ENCODE peak calls at places on chromosomes 4 and X, in seven cellular contexts. Y, R, Z, X, U, J and K are unnamed samples.

GRCh38 chrX:71928856-71929255 is 18.2 kb downstream of the NHSL2 start:
- DNase-seq in Y (no peak), R (no peak), Z (no peak), X (no peak), U (no peak), J (no peak), K (no peak)

GRCh38 chrX:15292861-15293260 is 22.6 kb downstream of the ASB11 start:
- DNase-seq in Y (no peak), R (no peak), Z (no peak), X (no peak), U (no peak), J (no peak), K (no peak)

GRCh38 chr4:185774815-185775684 is 36.9 kb downstream of the SORBS2 start:
- DNase-seq in Y (no peak), R (no peak), Z (no peak), X (no peak), U (no peak), J (no peak), K (no peak)

GRCh38 chrX:22950278-22951266 is 49.2 kb upstream of the DDX53 start:
- DNase-seq in Y (no peak), R (no peak), Z (no peak), X (no peak), U (no peak), J (no peak), K (no peak)

GRCh38 chr4:87017580-87018061 is 82.8 kb downstream of the AFF1 start:
- DNase-seq in Y (peak), R (no peak), Z (no peak), X (no peak), U (no peak), J (no peak), K (no peak)

GRCh38 chrX:10265775-10266174 is 109.0 kb downstream of the CLCN4 start:
- DNase-seq in Y (no peak), R (no peak), Z (no peak), X (no peak), U (no peak), J (no peak), K (no peak)

GRCh38 chr4:121484633-121485032 is 103.8 kb upstream of the QRFPR start:
- DNase-seq in Y (peak), R (peak), Z (peak), X (no peak), U (peak), J (no peak), K (peak)

GRCh38 chr4:1656986-1657385 is 27.1 kb downstream of the FAM53A start:
- DNase-seq in Y (no peak), R (no peak), Z (no peak), X (no peak), U (no peak), J (no peak), K (no peak)

GRCh38 chr4:5874811-5875465 is 17.9 kb downstream of the CRMP1 start:
- DNase-seq in Y (no peak), R (no peak), Z (no peak), X (no peak), U (no peak), J (no peak), K (no peak)

GRCh38 chrX:35380808-35381700 is 417.1 kb upstream of the MAGEB16 start:
- DNase-seq in Y (no peak), R (peak), Z (peak), X (no peak), U (no peak), J (peak), K (peak)

GRCh38 chrX:35382966-35383365 is 415.2 kb upstream of the MAGEB16 start:
- DNase-seq in Y (no peak), R (no peak), Z (no peak), X (no peak), U (no peak), J (no peak), K (no peak)
- TF ChIP-seq JUND in Y (no peak), R (no peak), Z (no peak), X (no peak), U (no peak), J (no peak), K (no peak)

GRCh38 chrX:52574416-52575275 is 57.8 kb upstream of the XAGE1B start:
- DNase-seq in Y (peak), R (peak), Z (peak), X (peak), U (peak), J (peak), K (peak)
- TF ChIP-seq JUND in Y (no peak), R (no peak), Z (no peak), X (no peak), U (no peak), J (no peak), K (no peak)

GRCh38 chrX:68718443-68718820 is 71.0 kb downstream of the STARD8 start:
- DNase-seq in Y (no peak), R (no peak), Z (no peak), X (no peak), U (no peak), J (no peak), K (no peak)

GRCh38 chrX:68719181-68719903 is 71.9 kb downstream of the STARD8 start:
- DNase-seq in Y (no peak), R (no peak), Z (no peak), X (no peak), U (no peak), J (no peak), K (no peak)

GRCh38 chrX:68719904-68720614 is 72.6 kb downstream of the STARD8 start:
- DNase-seq in Y (no peak), R (no peak), Z (peak), X (no peak), U (no peak), J (no peak), K (no peak)

GRCh38 chrX:68717196-68717595 is 69.7 kb downstream of the STARD8 start:
- DNase-seq in Y (no peak), R (no peak), Z (no peak), X (no peak), U (no peak), J (no peak), K (no peak)

GRCh38 chrX:68717663-68718442 is 70.4 kb downstream of the STARD8 start:
- DNase-seq in Y (no peak), R (no peak), Z (no peak), X (no peak), U (no peak), J (no peak), K (no peak)
- TF ChIP-seq JUND in Y (no peak), R (no peak), Z (no peak), X (no peak), U (no peak), J (no peak), K (no peak)

DNA sequence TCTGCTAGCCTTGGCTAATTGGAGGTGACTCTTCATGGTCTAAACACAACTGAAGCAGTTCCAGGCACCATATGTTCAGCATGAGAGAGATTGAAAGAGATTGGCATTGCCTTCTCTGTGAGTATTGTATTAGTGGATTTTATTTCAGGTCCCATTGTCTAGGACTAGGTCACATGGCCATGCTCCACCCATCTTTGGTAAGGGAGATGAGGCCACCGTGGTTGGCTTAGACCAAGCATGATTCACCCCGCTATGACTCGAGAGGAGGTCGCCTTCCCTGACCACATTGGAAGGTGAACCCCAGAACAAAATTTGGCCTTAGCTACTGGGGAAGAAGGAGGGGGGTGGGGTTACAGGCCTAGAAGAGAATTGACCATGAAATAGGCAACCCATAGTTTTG is 109.9 kb upstream of the BCOR start:
- DNase-seq in Y (peak), R (no peak), Z (no peak), X (no peak), U (no peak), J (no peak), K (no peak)
- TF ChIP-seq JUND in Y (no peak), R (no peak), Z (no peak), X (no peak), U (no peak), J (no peak), K (no peak)

DNA sequence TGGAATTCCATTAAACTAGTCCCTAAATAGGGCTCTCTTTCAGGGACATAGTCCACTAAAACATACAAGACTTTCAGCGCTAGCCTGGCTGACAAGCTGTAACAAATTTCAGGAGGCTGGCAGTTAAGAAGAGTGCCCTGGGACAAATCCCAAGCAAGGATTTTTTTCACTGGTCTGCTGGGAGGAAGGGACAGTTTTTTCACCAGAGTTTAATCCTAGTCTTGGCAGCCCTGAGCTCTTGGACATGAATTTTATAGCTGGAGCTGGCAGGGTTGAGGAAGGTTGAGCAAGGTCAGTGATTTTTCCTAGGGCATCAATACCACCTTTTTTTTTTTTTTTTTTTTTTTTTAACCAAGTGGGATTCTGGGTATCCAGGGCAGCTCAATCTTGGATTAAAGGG is 184.4 kb downstream of the SH2D1A start:
- DNase-seq in Y (no peak), R (no peak), Z (no peak), X (no peak), U (no peak), J (no peak), K (no peak)
- TF ChIP-seq JUND in Y (no peak), R (no peak), Z (no peak), X (no peak), U (no peak), J (no peak), K (no peak)